ENCODE peak calls at places on chromosomes 13 and 19, in four cellular contexts. F is K562, E is GM12878, Y is HepG2. G is an unnamed sample.
A peak's percentile ranks its signal among the peaks of the same experiment; 100 is the strongest.

GRCh38 chr13:38670627-38671026 is 16.2 kb upstream of the FREM2 start:
- DNase-seq in E (no peak), Y (no peak), F (no peak), G (no peak)

GRCh38 chr13:113044431-113045114 is 61.0 kb upstream of the F7 start:
- DNase-seq in F (no peak), Y (no peak), E (no peak), G (no peak)

GRCh38 chr19:32220951-32221350 is 124.5 kb upstream of the ZNF507 start:
- DNase-seq in E (no peak), Y (no peak), F (no peak), G (no peak)

GRCh38 chr19:33292595-33293254 is 9.6 kb downstream of the CEBPA start:
- DNase-seq in E (no peak), F (no peak), Y (no peak), G (peak; percentile 35)

GRCh38 chr19:43519436-43520088 is 7.4 kb downstream of the ETHE1 start:
- DNase-seq in E (peak; percentile 33), Y (peak; percentile 72), F (peak; percentile 72), G (peak; percentile 77)

GRCh38 chr19:2255112-2255845 is 938 bp downstream of the JSRP1 start:
- DNase-seq in E (no peak), Y (no peak), F (no peak), G (no peak)

GRCh38 chr13:77545626-77546412 is 10.3 kb downstream of the SCEL start:
- DNase-seq in E (no peak), F (no peak), Y (no peak), G (no peak)

GRCh38 chr19:37572203-37572602 is 22.4 kb downstream of the ZNF571 start:
- DNase-seq in F (no peak), Y (no peak), E (no peak), G (no peak)

GRCh38 chr19:38321646-38322323 is 2.1 kb downstream of the KCNK6 start:
- DNase-seq in F (no peak), Y (no peak), E (no peak), G (no peak)

GRCh38 chr19:35109395-35110112 is 6.1 kb upstream of the FXYD3 start:
- DNase-seq in F (no peak), E (no peak), Y (no peak), G (no peak)

GRCh38 chr19:47471733-47472457 is at the start of gene SLC8A2:
- DNase-seq in E (no peak), Y (peak; percentile 52), F (peak; percentile 97), G (peak; percentile 88)

GRCh38 chr19:6470173-6470572 is 6.1 kb downstream of the CRB3 start:
- DNase-seq in E (no peak), F (no peak), Y (no peak), G (no peak)

GRCh38 chr19:10895920-10896319 is 24.6 kb downstream of the CARM1 start:
- DNase-seq in E (no peak), Y (no peak), F (no peak), G (no peak)
- TF ChIP-seq SP1 in E (no peak), Y (no peak), F (no peak), G (no peak)

GRCh38 chr13:36131215-36131930 is at the start of gene DCLK1:
- DNase-seq in E (no peak), F (no peak), Y (no peak), G (peak; percentile 41)
- TF ChIP-seq TARDBP in E (no peak), F (no peak), Y (no peak), G (no peak)

DNA sequence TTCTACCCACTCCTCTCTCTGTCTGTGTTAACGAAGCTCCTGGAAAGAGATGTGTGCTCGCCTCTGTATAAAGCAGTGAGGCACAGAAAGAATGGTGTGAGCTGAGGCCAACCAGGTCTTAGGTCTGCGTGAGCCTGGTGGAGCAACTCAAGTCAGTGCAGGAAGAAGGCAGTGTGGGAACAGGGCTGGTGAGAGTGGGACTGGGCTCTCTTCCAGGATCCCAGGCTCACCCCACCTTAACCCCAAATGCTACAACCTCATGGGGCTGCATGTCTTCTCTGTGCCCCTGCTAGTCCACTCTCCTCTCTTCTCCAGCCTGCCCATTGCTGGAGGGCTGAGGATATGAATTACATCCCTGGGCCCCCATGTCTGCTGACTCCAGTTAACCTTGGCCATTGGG is 127.4 kb downstream of the DCT start:
- DNase-seq in E (no peak), F (no peak), Y (no peak), G (no peak)
- TF ChIP-seq SP1 in E (no peak), F (no peak), Y (no peak), G (no peak)

GRCh38 chr13:59782696-59783095 is 381.0 kb downstream of the DIAPH3 start:
- DNase-seq in F (no peak), Y (no peak), E (no peak), G (no peak)
- TF ChIP-seq TARDBP in F (no peak), Y (no peak), E (no peak), G (no peak)